ENCODE peak calls at places on chromosome 3, in nine cellular contexts. F is frontal cortex; T is HuH-7.5; D is naive thymus-derived CD8-positive, alpha-beta T cell; W is ELR; P is activated CD4-positive, CD25-positive, alpha-beta regulatory T cell; B is nucleus accumbens; K is astrocyte of the spinal cord; O is upper lobe of left lung. J is an unnamed sample.
A peak's percentile ranks its signal among the peaks of the same experiment; 100 is the strongest.

GRCh38 chr3:12004741-12005513 is 739 bp downstream of the SYN2 start:
- DNase-seq in F (no peak), T (no peak), D (no peak), W (no peak), P (no peak), B (no peak), K (no peak), O (no peak), J (no peak)

GRCh38 chr3:11769704-11770103 is 77.0 kb downstream of the TAMM41 start:
- DNase-seq in F (no peak), T (no peak), D (no peak), W (no peak), P (no peak), B (no peak), K (no peak), O (no peak), J (no peak)

GRCh38 chr3:37861540-37862051 is at the start of gene CTDSPL:
- DNase-seq in F (peak; percentile 76), T (peak; percentile 81), D (peak; percentile 20), W (peak; percentile 40), P (no peak), B (no peak), K (peak; percentile 30), O (no peak), J (no peak)

GRCh38 chr3:133115178-133115577 is 77.0 kb downstream of the TMEM108 start:
- DNase-seq in F (no peak), T (no peak), D (no peak), W (no peak), P (no peak), B (no peak), K (no peak), O (no peak), J (no peak)

GRCh38 chr3:197168606-197169005 is 129.8 kb downstream of the DLG1 start:
- DNase-seq in F (no peak), T (no peak), D (no peak), W (peak; percentile 11), P (no peak), B (no peak), K (peak; percentile 52), O (no peak), J (no peak)

GRCh38 chr3:16299746-16300145 is 34.7 kb downstream of the OXNAD1 start:
- DNase-seq in F (no peak), T (no peak), D (no peak), W (no peak), P (no peak), B (no peak), K (no peak), O (no peak), J (no peak)

GRCh38 chr3:121885386-121885785 is 8.8 kb upstream of the SLC15A2 start:
- DNase-seq in F (no peak), T (no peak), D (no peak), W (no peak), P (no peak), B (no peak), K (no peak), O (no peak), J (no peak)

GRCh38 chr3:14000556-14000955 is 120.7 kb upstream of the WNT7A start:
- DNase-seq in F (no peak), T (no peak), D (no peak), W (no peak), P (no peak), B (no peak), K (no peak), O (no peak), J (no peak)

GRCh38 chr3:28125342-28125741 is 116.1 kb upstream of the CMC1 start:
- DNase-seq in F (no peak), T (no peak), D (no peak), W (no peak), P (no peak), B (no peak), K (no peak), O (no peak), J (no peak)

GRCh38 chr3:8867646-8868045 is 95.6 kb downstream of the RAD18 start:
- DNase-seq in F (no peak), T (no peak), D (no peak), W (no peak), P (no peak), B (no peak), K (no peak), O (no peak), J (no peak)